ENCODE peak calls at places on chromosomes 13 and 19, in eight cellular contexts. R is left ventricle myocardium inferior, Y is neural progenitor cell, K is OCI-LY7, N is suprapubic skin, C is Peyer's patch, I is upper lobe of left lung, Q is DND-41. P is an unnamed sample.
A peak's percentile ranks its signal among the peaks of the same experiment; 100 is the strongest.

GRCh38 chr13:112263152-112263551 is 113.0 kb upstream of the SPACA7 start:
- DNase-seq in R (no peak), Y (no peak), K (no peak), N (no peak), C (no peak), I (no peak), Q (no peak), P (no peak)

GRCh38 chr13:30312859-30313258 is 5.5 kb upstream of the KATNAL1 start:
- DNase-seq in R (no peak), Y (no peak), K (no peak), N (no peak), C (no peak), I (no peak), Q (no peak), P (no peak)

GRCh38 chr13:30352121-30352520 is 44.8 kb upstream of the KATNAL1 start:
- DNase-seq in R (no peak), Y (no peak), K (no peak), N (no peak), C (no peak), I (no peak), Q (no peak), P (no peak)

GRCh38 chr19:58328999-58329398 is 2.2 kb downstream of the ZSCAN22 start:
- DNase-seq in R (no peak), Y (peak; percentile 84), K (peak; percentile 59), N (no peak), C (no peak), I (no peak), Q (peak; percentile 44), P (no peak)

GRCh38 chr13:50222569-50223332 is 207.5 kb downstream of the KCNRG start:
- DNase-seq in R (peak; percentile 81), Y (no peak), K (no peak), N (no peak), C (peak; percentile 31), I (peak; percentile 85), Q (no peak), P (peak; percentile 80)

GRCh38 chr19:3855321-3855720 is 13.5 kb downstream of the ZFR2 start:
- DNase-seq in R (no peak), Y (no peak), K (no peak), N (no peak), C (no peak), I (no peak), Q (no peak), P (no peak)

GRCh38 chr19:51552996-51553725 is 17.9 kb upstream of the ZNF175 start:
- DNase-seq in R (peak; percentile 72), Y (peak; percentile 88), K (peak; percentile 46), N (no peak), C (no peak), I (peak; percentile 39), Q (peak; percentile 66), P (no peak)

GRCh38 chr19:410243-410781 is 1.4 kb upstream of the C2CD4C start:
- DNase-seq in R (no peak), Y (no peak), K (no peak), N (peak; percentile 70), C (no peak), I (peak; percentile 10), Q (no peak), P (no peak)

GRCh38 chr13:111502957-111503356 is 182.5 kb downstream of the TEX29 start:
- DNase-seq in R (no peak), Y (no peak), K (no peak), N (no peak), C (no peak), I (no peak), Q (no peak), P (no peak)

GRCh38 chr19:364496-365287 is 20.1 kb upstream of the MIER2 start:
- DNase-seq in R (no peak), Y (no peak), K (no peak), N (peak; percentile 55), C (peak; percentile 13), I (peak; percentile 4), Q (no peak), P (peak; percentile 47)

GRCh38 chr13:43058318-43058674 is 34.9 kb downstream of the DNAJC15 start:
- DNase-seq in R (no peak), Y (no peak), K (no peak), N (no peak), C (no peak), I (no peak), Q (no peak), P (no peak)

GRCh38 chr13:92717857-92718256 is 508.8 kb upstream of the GPC6 start:
- DNase-seq in R (no peak), Y (no peak), K (no peak), N (no peak), C (no peak), I (no peak), Q (no peak), P (no peak)

GRCh38 chr19:40467007-40467565 is 285 bp downstream of the SPTBN4 start:
- DNase-seq in R (no peak), Y (peak; percentile 53), K (no peak), N (no peak), C (no peak), I (no peak), Q (no peak), P (no peak)

GRCh38 chr13:76720827-76721226 is 165.4 kb downstream of the KCTD12 start:
- DNase-seq in R (no peak), Y (no peak), K (no peak), N (no peak), C (no peak), I (no peak), Q (no peak), P (no peak)

GRCh38 chr19:50333737-50334617 is 4.8 kb upstream of the KCNC3 start:
- DNase-seq in R (peak; percentile 77), Y (peak; percentile 86), K (peak; percentile 78), N (no peak), C (peak; percentile 66), I (peak; percentile 70), Q (no peak), P (no peak)

GRCh38 chr13:25215253-25215575 is 43.1 kb upstream of the AMER2 start:
- DNase-seq in R (no peak), Y (no peak), K (no peak), N (no peak), C (no peak), I (no peak), Q (no peak), P (no peak)

GRCh38 chr19:43809762-43810696 is 7.8 kb upstream of the LYPD5 start:
- DNase-seq in R (no peak), Y (peak; percentile 71), K (peak; percentile 81), N (no peak), C (no peak), I (no peak), Q (no peak), P (no peak)

GRCh38 chr13:45873491-45874360 is 22.2 kb upstream of the SIAH3 start:
- DNase-seq in R (no peak), Y (peak; percentile 33), K (no peak), N (no peak), C (no peak), I (no peak), Q (no peak), P (no peak)

GRCh38 chr19:13025819-13026477 is 30.7 kb downstream of the NFIX start:
- DNase-seq in R (no peak), Y (no peak), K (no peak), N (no peak), C (no peak), I (no peak), Q (no peak), P (no peak)

GRCh38 chr19:39765091-39766076 is 13.3 kb upstream of the LEUTX start:
- DNase-seq in R (no peak), Y (peak; percentile 83), K (peak; percentile 61), N (no peak), C (peak; percentile 25), I (peak; percentile 26), Q (peak; percentile 6), P (no peak)

GRCh38 chr13:86870388-86870966 is 800.7 kb upstream of the SLITRK5 start:
- DNase-seq in R (no peak), Y (peak; percentile 11), K (peak; percentile 37), N (no peak), C (no peak), I (no peak), Q (no peak), P (no peak)
- TF ChIP-seq CTCF in R (peak; percentile 67), Y (peak; percentile 83), K (peak; percentile 97), N (peak; percentile 31), C (peak; percentile 73), I (no peak), Q (peak; percentile 67), P (no peak)

GRCh38 chr19:47720669-47721068 is 7.4 kb downstream of the EHD2 start:
- DNase-seq in R (no peak), Y (no peak), K (no peak), N (no peak), C (no peak), I (no peak), Q (no peak), P (no peak)
- H3K4me3 ChIP-seq in R (peak overlapping the region; percentile 56), Y (no peak overlapping the region), K (no peak overlapping the region), N (no peak overlapping the region), C (no peak overlapping the region), I (no peak overlapping the region), Q (no peak overlapping the region), P (no peak overlapping the region)

DNA sequence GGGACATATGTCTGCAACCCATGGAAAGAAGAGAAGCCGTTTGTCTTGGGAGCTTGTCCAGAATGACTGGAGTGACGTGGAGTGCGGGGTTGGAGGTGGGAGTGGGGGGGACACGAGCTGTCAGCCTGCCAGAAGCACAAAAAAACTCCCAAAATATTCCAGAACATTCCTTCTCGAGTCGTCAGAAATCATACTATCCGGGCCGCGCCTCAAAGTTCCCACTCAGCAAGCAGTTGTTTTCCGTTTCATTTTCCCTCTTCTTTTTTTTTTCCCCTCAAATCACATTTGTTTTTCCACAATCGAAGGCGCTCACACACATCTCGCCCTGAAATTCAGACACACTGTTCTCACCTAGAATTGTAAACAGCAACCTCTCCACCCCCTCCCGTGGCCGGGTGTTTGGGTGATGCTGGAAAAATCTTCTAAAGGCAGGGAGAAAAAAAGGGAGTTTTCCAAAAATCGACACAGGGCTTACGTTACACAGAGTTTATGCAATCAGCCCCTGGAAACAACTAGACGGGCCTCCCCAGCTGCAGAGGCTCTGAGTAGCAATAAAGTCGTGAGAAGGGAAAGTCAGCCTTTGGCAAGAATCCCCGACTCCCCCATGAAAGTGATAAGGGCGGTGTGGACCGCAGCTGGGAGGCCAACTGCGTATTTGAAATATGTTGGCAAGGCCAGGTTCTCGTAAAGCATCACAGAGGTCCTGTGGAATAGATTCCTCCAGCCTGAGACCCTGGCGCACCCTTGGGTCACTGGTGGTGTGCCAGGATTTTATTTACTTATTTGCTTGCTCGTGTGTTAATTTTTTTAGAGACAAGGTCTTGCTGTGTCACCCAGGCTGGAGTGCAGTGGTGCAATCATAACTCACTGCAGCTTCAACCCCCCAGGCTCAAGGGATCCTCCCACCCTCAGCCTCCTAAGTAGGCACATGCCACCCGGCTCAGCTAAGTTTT is 31.2 kb upstream of the KLF2 start:
- DNase-seq in R (peak; percentile 67), Y (no peak), K (no peak), N (peak; percentile 87), C (no peak), I (peak; percentile 52), Q (no peak), P (peak; percentile 39)
- H3K27ac ChIP-seq in R (peak overlapping the region; percentile 91), Y (no peak overlapping the region), K (no peak overlapping the region), N (peak overlapping the region; percentile 87), C (peak overlapping the region; percentile 67), I (peak overlapping the region; percentile 89), Q (no peak overlapping the region), P (peak overlapping the region; percentile 92)

GRCh38 chr13:36986462-36987240 is 12.5 kb downstream of the ALG5 start:
- DNase-seq in R (no peak), Y (no peak), K (no peak), N (no peak), C (no peak), I (no peak), Q (no peak), P (no peak)

GRCh38 chr13:36979361-36980040 is 19.6 kb downstream of the ALG5 start:
- DNase-seq in R (no peak), Y (no peak), K (no peak), N (no peak), C (no peak), I (no peak), Q (no peak), P (no peak)

GRCh38 chr13:36981156-36981743 is 17.9 kb downstream of the ALG5 start:
- DNase-seq in R (no peak), Y (peak; percentile 46), K (peak; percentile 76), N (no peak), C (no peak), I (no peak), Q (no peak), P (no peak)
- TF ChIP-seq CTCF in R (peak; percentile 64), Y (peak; percentile 62), K (peak; percentile 92), N (peak; percentile 21), C (peak; percentile 50), I (no peak), Q (peak; percentile 58), P (peak; percentile 49)

P was measured in ascending aorta.